ENCODE peak calls at places on chromosomes 2 and 18, in ten cellular contexts. P, V, Q, W, L, J, A, X, D and R are unnamed samples.
A peak's percentile ranks its signal among the peaks of the same experiment; 100 is the strongest.

GRCh38 chr18:53458266-53458665 is 766.2 kb downstream of the MBD2 start:
- ATAC-seq in P (no peak), V (peak; percentile 63), Q (no peak), W (no peak), L (no peak), J (no peak), A (no peak), X (no peak), D (no peak), R (no peak)

GRCh38 chr2:109630441-109631425 is 16.6 kb downstream of the SOWAHC start:
- ATAC-seq in P (no peak), V (no peak), Q (no peak), W (no peak), L (no peak), J (no peak), A (no peak), X (peak; percentile 52), D (no peak), R (no peak)

GRCh38 chr2:152354909-152355308 is 19.9 kb downstream of the FMNL2 start:
- ATAC-seq in P (no peak), V (peak; percentile 34), Q (no peak), W (no peak), L (no peak), J (no peak), A (no peak), X (no peak), D (peak; percentile 6), R (no peak)

GRCh38 chr2:215982465-215982875 is 30.9 kb downstream of the MREG start:
- ATAC-seq in P (no peak), V (no peak), Q (peak; percentile 94), W (peak; percentile 97), L (no peak), J (peak; percentile 94), A (no peak), X (peak; percentile 93), D (no peak), R (no peak)

GRCh38 chr18:47881752-47882455 is 48.6 kb downstream of the SMAD2 start:
- ATAC-seq in P (no peak), V (no peak), Q (no peak), W (peak; percentile 82), L (no peak), J (no peak), A (no peak), X (no peak), D (peak; percentile 20), R (no peak)

GRCh38 chr2:192038152-192038551 is 156.6 kb downstream of the TMEFF2 start:
- ATAC-seq in P (no peak), V (no peak), Q (no peak), W (peak; percentile 94), L (no peak), J (no peak), A (no peak), X (no peak), D (no peak), R (no peak)

GRCh38 chr18:12287684-12288405 is 20.2 kb upstream of the TUBB6 start:
- ATAC-seq in P (no peak), V (peak; percentile 94), Q (no peak), W (peak; percentile 94), L (peak; percentile 37), J (peak; percentile 81), A (peak; percentile 83), X (peak; percentile 87), D (peak; percentile 96), R (peak; percentile 97)

GRCh38 chr18:35030234-35030989 is 10.8 kb upstream of the MAPRE2 start:
- ATAC-seq in P (peak; percentile 37), V (no peak), Q (peak; percentile 58), W (peak; percentile 42), L (no peak), J (no peak), A (no peak), X (peak; percentile 29), D (peak; percentile 25), R (no peak)

GRCh38 chr18:60100805-60101204 is 201.0 kb downstream of the PMAIP1 start:
- ATAC-seq in P (no peak), V (no peak), Q (no peak), W (peak; percentile 66), L (no peak), J (no peak), A (no peak), X (no peak), D (no peak), R (no peak)

GRCh38 chr2:69624611-69625010 is 18.9 kb downstream of the AAK1 start:
- ATAC-seq in P (no peak), V (no peak), Q (no peak), W (no peak), L (no peak), J (no peak), A (no peak), X (no peak), D (no peak), R (no peak)

GRCh38 chr2:112156152-112156986 is 18.2 kb downstream of the FBLN7 start:
- ATAC-seq in P (no peak), V (no peak), Q (peak; percentile 59), W (no peak), L (no peak), J (peak; percentile 67), A (no peak), X (no peak), D (no peak), R (no peak)

GRCh38 chr2:98828793-98829371 is 98.0 kb upstream of the MGAT4A start:
- ATAC-seq in P (no peak), V (no peak), Q (peak; percentile 17), W (no peak), L (no peak), J (no peak), A (no peak), X (peak; percentile 13), D (no peak), R (no peak)

GRCh38 chr2:127074936-127075335 is 32.0 kb downstream of the BIN1 start:
- ATAC-seq in P (no peak), V (no peak), Q (no peak), W (no peak), L (no peak), J (no peak), A (no peak), X (no peak), D (no peak), R (no peak)

GRCh38 chr2:112137516-112138142 is 556 bp upstream of the FBLN7 start:
- ATAC-seq in P (peak; percentile 74), V (peak; percentile 25), Q (peak; percentile 68), W (peak; percentile 51), L (peak; percentile 16), J (peak; percentile 49), A (no peak), X (peak; percentile 67), D (peak; percentile 52), R (peak; percentile 39)

GRCh38 chr2:40760071-40760666 is 308.3 kb upstream of the SLC8A1 start:
- ATAC-seq in P (no peak), V (peak; percentile 94), Q (no peak), W (peak; percentile 89), L (peak; percentile 98), J (peak; percentile 87), A (no peak), X (peak; percentile 73), D (peak; percentile 45), R (no peak)